ENCODE peak calls at places on chromosomes 3 and 15, in seven cellular contexts. H is GM12878, D is SK-N-SH, G is heart right ventricle, W is mucosa of descending colon, C is transverse colon, U is esophagus squamous epithelium. Q is an unnamed sample.
A peak's percentile ranks its signal among the peaks of the same experiment; 100 is the strongest.

GRCh38 chr3:134765468-134765867 is 29.6 kb upstream of the EPHB1 start:
- DNase-seq in H (no peak), U (no peak), G (no peak), C (no peak), W (no peak), D (no peak), Q (no peak)

GRCh38 chr15:58043192-58043903 is 22.2 kb downstream of the ALDH1A2 start:
- DNase-seq in G (no peak), D (no peak), H (no peak), U (no peak), C (peak; percentile 53), W (peak; percentile 86), Q (peak; percentile 64)

GRCh38 chr15:35603298-35603697 is 57.3 kb upstream of the DPH6 start:
- DNase-seq in U (no peak), H (peak; percentile 25), C (no peak), D (no peak), W (no peak), G (no peak), Q (no peak)

GRCh38 chr15:96171271-96171739 is 159.2 kb upstream of the NR2F2 start:
- DNase-seq in W (no peak), U (no peak), D (no peak), H (no peak), C (no peak), G (no peak), Q (no peak)

GRCh38 chr3:30693470-30694120 is 87.2 kb downstream of the TGFBR2 start:
- DNase-seq in U (no peak), H (peak; percentile 16), C (peak; percentile 30), W (peak; percentile 61), D (peak; percentile 55), G (no peak), Q (peak; percentile 35)

GRCh38 chr15:60396100-60396499 is 1.7 kb downstream of the ANXA2 start:
- DNase-seq in W (no peak), C (no peak), U (no peak), H (no peak), D (no peak), G (no peak), Q (no peak)

GRCh38 chr3:76643620-76644019 is 396.3 kb upstream of the ROBO2 start:
- DNase-seq in H (no peak), C (no peak), U (no peak), D (no peak), G (no peak), W (no peak), Q (no peak)

GRCh38 chr15:78930577-78931388 is 14.1 kb downstream of the CTSH start:
- DNase-seq in C (no peak), W (no peak), D (peak; percentile 72), U (no peak), H (no peak), G (no peak), Q (peak; percentile 61)

GRCh38 chr15:69668049-69668705 is 215.6 kb downstream of the RPLP1 start:
- DNase-seq in H (peak; percentile 17), G (no peak), D (no peak), W (peak; percentile 2), C (no peak), U (no peak), Q (peak; percentile 18)

GRCh38 chr3:30649572-30650310 is 43.3 kb downstream of the TGFBR2 start:
- DNase-seq in D (no peak), G (no peak), H (no peak), C (no peak), U (no peak), W (no peak), Q (no peak)

GRCh38 chr15:71790081-71790480 is 20.3 kb upstream of the NR2E3 start:
- DNase-seq in G (no peak), H (no peak), D (no peak), C (no peak), U (no peak), W (no peak), Q (no peak)

GRCh38 chr3:115968871-115969270 is 345.6 kb downstream of the GAP43 start:
- DNase-seq in W (no peak), U (no peak), D (no peak), C (no peak), H (no peak), G (no peak), Q (no peak)

GRCh38 chr3:186784820-186785516 is 1.6 kb downstream of the EIF4A2 start:
- DNase-seq in C (no peak), D (no peak), H (no peak), U (no peak), W (no peak), G (no peak), Q (no peak)

GRCh38 chr15:37933685-37934084 is 755 bp upstream of the TMCO5A start:
- DNase-seq in W (no peak), C (no peak), D (no peak), U (no peak), G (no peak), H (no peak), Q (no peak)

GRCh38 chr3:21599890-21600289 is 151.1 kb downstream of the ZNF385D start:
- DNase-seq in G (no peak), H (no peak), C (no peak), D (no peak), W (no peak), U (no peak), Q (no peak)

GRCh38 chr3:180324791-180325190 is 277.2 kb upstream of the TTC14 start:
- DNase-seq in G (peak; percentile 5), W (no peak), U (no peak), C (no peak), D (no peak), H (no peak), Q (no peak)

GRCh38 chr15:63043391-63044076 is 987 bp downstream of the TPM1 start:
- DNase-seq in G (peak; percentile 42), H (no peak), U (no peak), C (no peak), D (peak; percentile 60), W (no peak), Q (no peak)

GRCh38 chr3:40800343-40800742 is 275.6 kb downstream of the ZNF621 start:
- DNase-seq in C (peak; percentile 17), G (no peak), U (no peak), D (no peak), W (peak; percentile 20), H (no peak), Q (no peak)

GRCh38 chr3:52021869-52022268 is 26.2 kb upstream of the RPL29 start:
- DNase-seq in G (peak; percentile 80), D (peak; percentile 62), W (no peak), C (no peak), H (no peak), U (no peak), Q (peak; percentile 95)

GRCh38 chr3:27034255-27034654 is 334.9 kb downstream of the NEK10 start:
- DNase-seq in G (no peak), H (no peak), D (no peak), U (no peak), W (no peak), C (no peak), Q (no peak)

GRCh38 chr3:119329551-119329950 is 35.4 kb downstream of the ARHGAP31 start:
- DNase-seq in D (no peak), H (no peak), W (no peak), U (no peak), G (no peak), C (no peak), Q (no peak)

GRCh38 chr15:78951841-78952238 is 7.0 kb upstream of the CTSH start:
- DNase-seq in U (no peak), G (no peak), H (no peak), W (no peak), D (no peak), C (no peak), Q (no peak)

GRCh38 chr3:149388714-149389417 is 11.4 kb upstream of the TM4SF1 start:
- DNase-seq in U (no peak), C (no peak), D (no peak), H (no peak), W (no peak), G (no peak), Q (no peak)

GRCh38 chr3:120265989-120266388 is 19.0 kb downstream of the GPR156 start:
- DNase-seq in C (no peak), U (no peak), H (no peak), G (no peak), D (no peak), W (no peak), Q (no peak)

DNA sequence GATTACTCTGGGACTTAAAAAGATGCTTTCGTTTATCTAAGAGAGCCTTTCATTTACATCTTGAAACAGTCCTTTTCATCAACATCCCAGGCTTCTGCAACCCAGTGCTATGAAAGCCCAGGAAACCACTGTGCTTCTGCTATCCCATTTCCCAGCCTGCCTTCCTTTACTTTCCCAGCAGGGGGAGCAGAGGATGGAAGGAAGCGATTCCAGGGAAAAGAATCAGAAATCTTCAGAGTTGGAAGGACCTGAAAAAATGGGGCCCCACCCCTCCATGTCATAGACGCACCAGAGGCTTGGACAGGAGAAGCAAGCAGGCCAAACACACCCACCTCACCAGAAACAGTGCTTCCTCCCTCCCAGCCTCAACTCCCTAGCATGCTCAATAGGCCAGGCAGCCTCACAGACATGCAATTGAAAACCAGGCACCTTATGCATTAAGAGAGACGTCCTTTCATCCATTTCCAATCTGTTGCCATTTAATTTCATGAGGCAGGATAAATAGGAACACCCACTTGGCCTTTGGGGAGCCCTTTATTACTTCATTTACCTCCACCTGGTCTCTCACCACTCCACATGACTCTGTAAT is 584.1 kb downstream of the NTRK3 start:
- DNase-seq in H (no peak), W (peak; percentile 3), D (peak; percentile 27), G (no peak), U (no peak), C (no peak), Q (peak; percentile 64)
- TF ChIP-seq CTCF in H (no peak), W (no peak), D (peak; percentile 72), G (peak; percentile 67), U (peak; percentile 28), C (peak; percentile 32), Q (peak; percentile 93)

DNA sequence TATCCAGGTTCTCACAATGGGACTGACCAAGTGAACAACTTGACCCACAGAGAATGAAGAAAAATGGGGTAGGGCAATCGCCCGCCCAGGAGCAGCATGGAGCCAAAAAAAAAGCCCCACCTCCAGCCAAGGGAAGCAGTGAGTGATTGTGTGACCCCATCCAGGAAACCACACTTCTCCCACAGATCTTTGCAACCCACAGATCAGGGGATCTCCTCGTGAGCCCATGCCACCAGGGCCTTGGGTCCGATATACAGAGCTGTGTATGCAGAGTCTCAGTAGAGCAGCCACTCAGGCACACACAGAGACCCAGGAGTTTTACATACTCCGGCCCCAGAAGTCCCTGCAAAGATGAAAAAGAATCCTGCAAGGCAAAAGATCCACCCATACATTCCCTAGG is 35.7 kb downstream of the PYGO1 start:
- DNase-seq in H (no peak), U (no peak), C (no peak), W (no peak), G (no peak), D (no peak), Q (no peak)
- H3K4me1 ChIP-seq in H (no peaks in the 10 kb centered on the region), U (no peaks in the 10 kb centered on the region), C (no peaks in the 10 kb centered on the region), W (no peaks in the 10 kb centered on the region), G (no peaks in the 10 kb centered on the region), D (peaks cover 8% of the 10 kb centered on the region), Q (no peaks in the 10 kb centered on the region)

DNA sequence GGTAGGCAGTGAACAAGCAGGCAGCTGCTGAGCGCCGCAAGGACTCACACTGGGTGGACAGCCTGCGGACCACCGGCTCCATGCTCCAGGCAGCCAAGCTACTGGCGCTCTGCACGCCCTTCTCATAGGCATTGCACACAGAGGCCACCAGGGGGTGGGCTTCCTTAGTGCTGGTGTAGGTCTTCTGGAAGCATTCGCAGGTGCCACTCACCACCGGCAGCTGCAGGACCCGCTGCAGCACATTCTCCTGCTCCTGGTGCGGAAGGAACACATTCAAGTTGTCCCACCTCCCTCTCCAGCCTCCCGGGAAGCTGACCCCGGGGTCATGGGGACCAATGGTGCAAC is 6.0 kb downstream of the PLIN1 start:
- DNase-seq in H (no peak), D (peak; percentile 81), U (no peak), G (no peak), C (no peak), W (peak; percentile 29), Q (peak; percentile 86)
- TF ChIP-seq CTCF in H (peak; percentile 61), D (peak; percentile 49), U (no peak), G (peak; percentile 17), C (no peak), W (no peak), Q (peak; percentile 93)

GRCh38 chr3:189999718-190000117 is 121.0 kb downstream of the P3H2 start:
- DNase-seq in U (no peak), C (no peak), W (no peak), G (no peak), H (no peak), D (no peak), Q (no peak)
- H3K4me1 ChIP-seq in U (no peaks in the 10 kb centered on the region), C (no peaks in the 10 kb centered on the region), W (no peaks in the 10 kb centered on the region), G (no peaks in the 10 kb centered on the region), H (no peaks in the 10 kb centered on the region), D (no peaks in the 10 kb centered on the region), Q (no peaks in the 10 kb centered on the region)

Q was measured in BE2C.